ENCODE peak calls at places on chromosome 1, in eight cellular contexts. X is IMR-90, I is uterus, T is stomach, O is heart left ventricle, K is upper lobe of left lung, N is NB4, U is transverse colon. A is an unnamed sample.

GRCh38 chr1:26696645-26697440 is 1.0 kb downstream of the ARID1A start:
- DNase-seq in X (no peak), O (peak), T (peak), I (peak), U (peak), K (peak), N (peak), A (no peak)

GRCh38 chr1:201496296-201496690 is 10.6 kb downstream of the CSRP1 start:
- DNase-seq in X (no peak), N (no peak), K (no peak), O (no peak), T (no peak), U (no peak), I (no peak), A (no peak)

GRCh38 chr1:29706936-29707335 is 470.6 kb downstream of the PTPRU start:
- DNase-seq in U (no peak), T (no peak), O (no peak), K (peak), I (no peak), N (peak), X (peak), A (no peak)

GRCh38 chr1:93979718-93980319 is 70.6 kb upstream of the GCLM start:
- DNase-seq in I (peak), K (no peak), X (peak), O (no peak), T (no peak), N (no peak), U (peak), A (peak)

GRCh38 chr1:241939798-241940197 is 17.8 kb upstream of the BECN2 start:
- DNase-seq in I (no peak), X (no peak), K (no peak), U (no peak), O (no peak), T (no peak), N (no peak), A (no peak)

GRCh38 chr1:36842448-36842847 is 191.9 kb downstream of the GRIK3 start:
- DNase-seq in N (no peak), X (no peak), O (no peak), I (no peak), K (no peak), T (no peak), U (no peak), A (no peak)

GRCh38 chr1:9302745-9303524 is 10.2 kb downstream of the SPSB1 start:
- DNase-seq in U (no peak), N (peak), O (no peak), X (peak), K (peak), I (peak), T (no peak), A (no peak)

GRCh38 chr1:17523487-17524029 is 15.9 kb upstream of the ARHGEF10L start:
- DNase-seq in K (no peak), O (no peak), I (no peak), X (no peak), N (no peak), T (no peak), U (no peak), A (no peak)

GRCh38 chr1:85460555-85461088 is 4.3 kb downstream of the DDAH1 start:
- DNase-seq in O (no peak), N (no peak), K (peak), X (no peak), T (peak), I (no peak), U (peak), A (no peak)

GRCh38 chr1:176857632-176858031 is 306.9 kb downstream of the ASTN1 start:
- DNase-seq in I (no peak), O (no peak), K (no peak), U (no peak), X (no peak), N (no peak), T (no peak), A (no peak)

GRCh38 chr1:166040635-166041034 is 126.2 kb downstream of the FAM78B start:
- DNase-seq in O (no peak), X (no peak), N (no peak), T (no peak), I (no peak), K (no peak), U (no peak), A (no peak)

GRCh38 chr1:20508411-20508771 is 440 bp upstream of the MUL1 start:
- DNase-seq in X (no peak), T (no peak), N (no peak), I (no peak), O (no peak), U (no peak), K (no peak), A (no peak)

GRCh38 chr1:1171551-1172340 is 1.9 kb upstream of the TTLL10 start:
- DNase-seq in N (peak), X (no peak), O (no peak), U (no peak), K (no peak), I (no peak), T (no peak), A (no peak)

GRCh38 chr1:62689524-62689923 is 1.3 kb upstream of the DOCK7 start:
- DNase-seq in O (no peak), K (no peak), N (peak), T (no peak), X (peak), U (no peak), I (no peak), A (no peak)

GRCh38 chr1:44294588-44295007 is 60.5 kb downstream of the ERI3 start:
- DNase-seq in U (peak), X (peak), T (peak), I (peak), K (no peak), N (no peak), O (no peak), A (peak)

GRCh38 chr1:160369087-160369486 is 2.2 kb downstream of the NHLH1 start:
- DNase-seq in U (no peak), X (no peak), N (no peak), I (no peak), O (no peak), T (no peak), K (no peak), A (no peak)

GRCh38 chr1:98940680-98941079 is 64.0 kb downstream of the PLPPR5 start:
- DNase-seq in T (no peak), U (no peak), I (no peak), K (no peak), X (peak), N (peak), O (no peak), A (no peak)

GRCh38 chr1:116113615-116114014 is 2.4 kb downstream of the MAB21L3 start:
- DNase-seq in N (no peak), I (no peak), U (no peak), X (no peak), T (no peak), O (no peak), K (peak), A (no peak)

GRCh38 chr1:232322162-232322734 is 307.7 kb downstream of the SIPA1L2 start:
- DNase-seq in U (peak), X (no peak), O (no peak), N (no peak), T (no peak), K (no peak), I (no peak), A (no peak)

GRCh38 chr1:228944991-228945390 is 209.7 kb downstream of the RHOU start:
- DNase-seq in U (no peak), N (peak), I (no peak), X (peak), K (no peak), T (no peak), O (no peak), A (peak)

GRCh38 chr1:147837845-147838363 is 64.7 kb upstream of the GJA8 start:
- DNase-seq in O (no peak), K (no peak), I (no peak), N (no peak), U (no peak), X (no peak), T (no peak), A (no peak)
- H3K4me3 ChIP-seq in O (no peak), K (no peak), I (no peak), N (no peak), U (no peak), X (no peak), T (no peak), A (no peak)

GRCh38 chr1:181135815-181136737 is 47.6 kb downstream of the IER5 start:
- DNase-seq in U (no peak), T (no peak), I (peak), K (no peak), N (peak), O (no peak), X (peak), A (no peak)

GRCh38 chr1:181134543-181135461 is 46.3 kb downstream of the IER5 start:
- DNase-seq in T (peak), O (peak), U (peak), K (peak), I (no peak), N (peak), X (peak), A (peak)

GRCh38 chr1:181133969-181134418 is 45.5 kb downstream of the IER5 start:
- DNase-seq in I (no peak), K (no peak), T (no peak), O (no peak), N (no peak), U (no peak), X (no peak), A (no peak)

GRCh38 chr1:181136738-181137122 is 48.2 kb downstream of the IER5 start:
- DNase-seq in N (no peak), O (no peak), T (no peak), U (no peak), K (no peak), X (no peak), I (no peak), A (no peak)

GRCh38 chr1:181135462-181135781 is 46.9 kb downstream of the IER5 start:
- DNase-seq in X (no peak), O (no peak), N (peak), I (no peak), T (no peak), K (no peak), U (no peak), A (no peak)
- TF ChIP-seq CTCF in X (peak), O (peak), N (peak), I (no peak), T (peak), K (peak), U (peak), A (no peak)

GRCh38 chr1:243257189-243257588 is 1.3 kb downstream of the SDCCAG8 start:
- DNase-seq in N (no peak), X (no peak), K (no peak), U (no peak), O (no peak), I (no peak), T (no peak), A (no peak)

GRCh38 chr1:243256590-243256989 is 749 bp downstream of the SDCCAG8 start:
- DNase-seq in O (no peak), N (no peak), T (no peak), I (no peak), X (no peak), K (no peak), U (no peak), A (no peak)

GRCh38 chr1:243254233-243254926 is 701 bp downstream of the CEP170 start:
- DNase-seq in N (peak), K (peak), O (peak), U (peak), I (peak), T (peak), X (peak), A (peak)

GRCh38 chr1:243254927-243255790 is at the start of gene CEP170:
- DNase-seq in U (peak), X (peak), T (peak), N (peak), I (peak), O (peak), K (peak), A (peak)

DNA sequence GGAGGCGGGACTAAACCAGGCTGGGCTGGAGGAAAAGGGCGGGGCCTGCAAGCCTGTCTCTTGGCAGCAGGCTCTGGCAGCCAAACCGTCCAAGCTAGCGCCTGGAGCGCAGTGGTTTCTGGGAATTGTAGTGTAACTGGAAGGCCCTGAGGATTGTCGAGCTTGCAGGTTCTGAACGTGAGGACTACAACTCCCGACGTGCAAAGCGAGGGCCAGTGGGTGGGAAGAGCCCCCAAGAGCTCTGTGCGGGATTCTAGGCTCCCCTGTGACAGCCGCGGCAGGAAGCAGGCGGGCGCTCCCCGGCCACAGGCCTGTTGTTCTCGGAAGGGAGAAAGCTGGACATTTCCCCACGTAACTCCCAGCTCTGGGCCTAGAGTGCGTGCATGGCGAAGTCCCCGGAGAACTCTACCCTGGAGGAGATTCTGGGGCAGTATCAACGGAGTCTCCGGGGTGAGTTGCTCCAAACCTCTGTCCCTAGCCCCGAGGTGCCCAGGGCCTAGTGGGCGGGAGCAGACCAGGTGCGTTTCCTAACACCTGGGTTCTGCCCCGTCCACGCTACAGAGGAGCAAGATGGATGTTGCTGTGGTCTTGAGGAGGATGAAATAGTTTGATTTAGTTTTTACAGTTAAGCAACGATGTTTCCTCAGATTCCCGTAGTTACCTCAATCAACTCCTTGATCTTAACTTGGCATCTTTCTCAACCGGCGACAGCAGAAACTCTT is at the start of gene SDCCAG8:
- DNase-seq in I (peak), O (peak), X (peak), K (peak), N (peak), U (peak), T (peak), A (peak)
- TF ChIP-seq POLR2A in I (peak), O (peak), X (peak), K (peak), N (peak), U (peak), T (no peak), A (no peak)

GRCh38 chr1:10969267-10969970 is 43.0 kb upstream of the TARDBP start:
- DNase-seq in U (no peak), O (no peak), I (no peak), K (no peak), X (no peak), N (no peak), T (no peak), A (no peak)

GRCh38 chr1:10968411-10968826 is 44.0 kb upstream of the TARDBP start:
- DNase-seq in U (peak), K (no peak), O (no peak), X (no peak), I (no peak), T (no peak), N (no peak), A (no peak)

GRCh38 chr1:10965621-10966226 is 46.7 kb upstream of the TARDBP start:
- DNase-seq in N (peak), T (peak), O (no peak), I (no peak), X (no peak), U (peak), K (peak), A (no peak)

GRCh38 chr1:10967105-10967504 is 45.3 kb upstream of the TARDBP start:
- DNase-seq in O (no peak), X (no peak), T (no peak), U (no peak), K (no peak), I (no peak), N (peak), A (no peak)

DNA sequence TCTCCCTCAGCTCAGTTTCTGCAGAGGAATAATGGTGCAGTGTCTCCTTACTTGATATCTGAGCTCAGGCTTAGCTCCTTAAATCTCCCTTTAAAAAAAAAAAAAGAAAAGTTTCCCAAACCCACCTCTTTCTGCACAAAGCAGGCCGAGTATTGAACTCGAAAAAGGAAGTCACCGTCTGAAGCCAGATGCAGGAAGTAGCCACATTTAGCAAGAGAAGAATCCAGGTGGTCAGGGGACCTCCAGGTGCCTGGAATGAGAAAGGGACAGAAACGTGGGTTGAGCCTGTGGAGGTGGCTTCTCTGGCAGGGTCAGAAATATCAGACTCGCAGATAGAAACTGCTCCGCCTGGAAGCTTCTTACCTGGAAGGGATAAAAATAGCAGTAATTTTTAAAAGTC is 46.2 kb upstream of the TARDBP start:
- DNase-seq in U (no peak), N (peak), O (no peak), K (no peak), T (no peak), I (no peak), X (no peak), A (no peak)
- H3K4me3 ChIP-seq in U (no peak), N (no peak), O (no peak), K (no peak), T (no peak), I (no peak), X (no peak), A (no peak)

DNA sequence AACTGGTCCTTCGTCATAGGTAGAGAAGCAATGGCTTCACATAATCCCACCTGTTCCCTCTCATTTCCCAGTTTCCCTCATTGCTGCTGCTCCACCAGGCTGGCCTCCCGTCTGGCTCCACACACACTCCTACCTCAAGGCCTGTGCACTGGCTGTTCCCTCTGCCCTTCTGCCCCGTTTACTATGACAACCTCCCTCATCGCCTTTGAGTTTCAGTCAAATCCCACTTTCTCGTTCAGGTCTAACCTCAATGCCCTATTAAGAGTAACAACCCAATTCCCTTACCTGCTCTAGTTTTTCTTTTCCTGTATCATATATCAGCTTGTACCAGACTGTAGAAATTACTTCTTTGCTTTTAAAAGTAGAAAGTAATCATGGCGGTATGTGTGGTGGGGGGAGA is 589.7 kb downstream of the SMYD3 start:
- DNase-seq in O (no peak), X (no peak), T (no peak), K (no peak), U (no peak), N (no peak), I (no peak), A (no peak)
- TF ChIP-seq CTCF in O (no peak), X (no peak), T (no peak), K (no peak), U (no peak), N (no peak), I (no peak), A (no peak)

A was measured in lower leg skin.